ENCODE peak calls at places on chromosomes 4 and X, in seven cellular contexts. D is lung; N is uterus; Y is adrenal gland; I is cardiac muscle cell; H is sigmoid colon; C is CD8-positive, alpha-beta T cell. E is an unnamed sample.

GRCh38 chr4:1928356-1929235 is 57.4 kb downstream of the NSD2 start:
- DNase-seq in D (no peak), N (no peak), Y (no peak), I (no peak), H (no peak), C (no peak), E (no peak)

GRCh38 chr4:61924131-61924530 is 724.0 kb downstream of the ADGRL3 start:
- DNase-seq in D (no peak), N (no peak), Y (no peak), I (no peak), H (no peak), C (no peak), E (no peak)

GRCh38 chr4:26088433-26088928 is 174.5 kb downstream of the SMIM20 start:
- DNase-seq in D (no peak), N (no peak), Y (no peak), I (peak), H (no peak), C (no peak), E (no peak)

GRCh38 chr4:8274066-8274652 is 4.6 kb downstream of the HTRA3 start:
- DNase-seq in D (no peak), N (no peak), Y (no peak), I (no peak), H (no peak), C (no peak), E (no peak)

GRCh38 chr4:20046931-20047677 is 204.6 kb upstream of the SLIT2 start:
- DNase-seq in D (no peak), N (no peak), Y (no peak), I (peak), H (no peak), C (no peak), E (no peak)

GRCh38 chr4:140567722-140568121 is 1.0 kb downstream of the UCP1 start:
- DNase-seq in D (no peak), N (no peak), Y (peak), I (peak), H (no peak), C (no peak), E (peak)

GRCh38 chrX:50723006-50723405 is 91.0 kb downstream of the SHROOM4 start:
- DNase-seq in D (no peak), N (no peak), Y (no peak), I (no peak), H (no peak), C (no peak), E (no peak)

GRCh38 chr4:88599298-88599697 is 7.0 kb downstream of the HERC3 start:
- DNase-seq in D (no peak), N (no peak), Y (peak), I (peak), H (no peak), C (no peak), E (peak)

GRCh38 chr4:186104114-186104894 is at the start of gene FAM149A:
- DNase-seq in D (peak), N (peak), Y (peak), I (peak), H (peak), C (peak), E (peak)

GRCh38 chr4:176256921-176257320 is 12.1 kb downstream of the ASB5 start:
- DNase-seq in D (no peak), N (no peak), Y (no peak), I (no peak), H (no peak), C (no peak), E (no peak)

GRCh38 chr4:155667538-155668511 is 1.2 kb downstream of the GUCY1A1 start:
- DNase-seq in D (peak), N (peak), Y (peak), I (peak), H (peak), C (no peak), E (peak)

GRCh38 chr4:73848183-73848777 is 4.8 kb upstream of the PF4V1 start:
- DNase-seq in D (no peak), N (no peak), Y (no peak), I (no peak), H (no peak), C (no peak), E (no peak)

GRCh38 chr4:102157984-102158383 is 187.3 kb downstream of the SLC39A8 start:
- DNase-seq in D (no peak), N (no peak), Y (no peak), I (no peak), H (no peak), C (no peak), E (no peak)

GRCh38 chrX:46979340-46979739 is 67.1 kb downstream of the JADE3 start:
- DNase-seq in D (no peak), N (no peak), Y (no peak), I (peak), H (no peak), C (no peak), E (no peak)

GRCh38 chr4:146957252-146957651 is 11.6 kb upstream of the TTC29 start:
- DNase-seq in D (no peak), N (no peak), Y (no peak), I (peak), H (no peak), C (no peak), E (no peak)

GRCh38 chr4:121041307-121042090 is 30.8 kb downstream of the NDNF start:
- DNase-seq in D (no peak), N (no peak), Y (no peak), I (no peak), H (no peak), C (no peak), E (no peak)

GRCh38 chrX:13876652-13877051 is 59.8 kb upstream of the GPM6B start:
- DNase-seq in D (no peak), N (no peak), Y (no peak), I (peak), H (no peak), C (no peak), E (no peak)

GRCh38 chrX:65035451-65035779 is 59.2 kb upstream of the ZC4H2 start:
- DNase-seq in D (no peak), N (peak), Y (peak), I (peak), H (no peak), C (no peak), E (peak)

GRCh38 chr4:41734366-41734765 is 14.2 kb downstream of the PHOX2B start:
- DNase-seq in D (no peak), N (no peak), Y (no peak), I (no peak), H (no peak), C (no peak), E (no peak)

GRCh38 chrX:12973561-12974216 is 1.2 kb upstream of the TMSB4X start:
- DNase-seq in D (peak), N (no peak), Y (no peak), I (no peak), H (no peak), C (peak), E (peak)

GRCh38 chrX:71533850-71534515 is 1.1 kb downstream of the OGT start:
- DNase-seq in D (peak), N (peak), Y (peak), I (peak), H (no peak), C (peak), E (peak)

GRCh38 chr4:10783351-10783750 is 98.8 kb upstream of the CLNK start:
- DNase-seq in D (no peak), N (no peak), Y (peak), I (peak), H (no peak), C (no peak), E (no peak)

GRCh38 chrX:81294101-81294500 is 92.2 kb downstream of the SH3BGRL start:
- DNase-seq in D (no peak), N (no peak), Y (no peak), I (no peak), H (no peak), C (no peak), E (no peak)

GRCh38 chr4:183284965-183285364 is 35.1 kb downstream of the CLDN22 start:
- DNase-seq in D (no peak), N (no peak), Y (no peak), I (peak), H (no peak), C (no peak), E (no peak)

GRCh38 chr4:41506071-41506470 is 31.9 kb upstream of the LIMCH1 start:
- DNase-seq in D (no peak), N (no peak), Y (no peak), I (no peak), H (no peak), C (no peak), E (no peak)

GRCh38 chr4:139553751-139554670 is 2.0 kb downstream of the SETD7 start:
- DNase-seq in D (no peak), N (no peak), Y (no peak), I (no peak), H (no peak), C (no peak), E (no peak)

GRCh38 chr4:139554726-139555072 is 1.3 kb downstream of the SETD7 start:
- DNase-seq in D (no peak), N (no peak), Y (no peak), I (no peak), H (no peak), C (no peak), E (no peak)

GRCh38 chr4:139552908-139553307 is 3.1 kb downstream of the SETD7 start:
- DNase-seq in D (no peak), N (no peak), Y (no peak), I (no peak), H (no peak), C (no peak), E (no peak)

GRCh38 chr4:139550724-139551429 is 5.1 kb downstream of the SETD7 start:
- DNase-seq in D (no peak), N (peak), Y (no peak), I (peak), H (peak), C (no peak), E (peak)

DNA sequence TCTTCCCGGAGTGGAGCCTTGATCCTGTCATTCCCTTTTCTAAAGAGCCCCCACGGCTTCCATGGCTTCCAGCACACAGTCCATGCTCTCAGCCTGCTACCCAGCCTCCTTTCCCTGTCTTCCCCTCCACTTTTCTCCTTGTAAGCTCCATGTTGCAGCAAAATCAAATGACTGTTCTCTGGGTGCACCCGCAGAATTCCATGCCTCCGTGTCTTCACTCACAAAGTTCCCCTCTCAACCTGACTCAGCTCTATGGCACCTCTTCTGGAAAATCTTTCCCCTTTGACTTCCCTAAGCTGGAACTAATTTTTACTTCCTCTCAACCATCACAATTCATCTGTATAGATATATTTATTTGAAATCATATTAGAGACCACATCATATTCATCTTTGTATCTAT is 3.5 kb downstream of the SETD7 start:
- DNase-seq in D (no peak), N (no peak), Y (no peak), I (peak), H (no peak), C (no peak), E (no peak)
- H3K4me3 ChIP-seq in D (no peak), N (no peak), Y (no peak), I (no peak), H (no peak), C (no peak), E (no peak)

DNA sequence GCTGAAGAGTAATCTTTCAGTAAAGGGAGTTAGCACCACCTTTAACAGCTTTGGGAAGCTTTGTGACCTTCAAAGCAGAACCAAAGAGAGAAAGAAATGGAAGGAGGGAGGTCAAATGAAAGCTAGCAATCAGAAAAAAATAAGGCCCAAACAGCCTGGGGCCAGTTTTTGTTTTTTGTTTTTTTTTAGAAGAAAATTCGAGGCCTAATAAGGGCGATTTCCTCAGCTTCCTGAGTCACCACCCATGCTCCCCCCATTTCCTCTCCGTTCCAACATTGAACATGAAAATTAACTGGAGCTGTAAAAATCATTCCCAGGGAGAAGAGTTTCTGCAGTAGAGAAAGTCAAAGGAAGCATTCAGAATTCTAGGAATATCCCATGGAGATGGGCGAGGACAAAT is 115.1 kb downstream of the SH3KBP1 start:
- DNase-seq in D (no peak), N (no peak), Y (no peak), I (peak), H (no peak), C (no peak), E (no peak)
- H3K27ac ChIP-seq in D (no peak), N (peak), Y (no peak), I (no peak), H (peak), C (no peak), E (no peak)

DNA sequence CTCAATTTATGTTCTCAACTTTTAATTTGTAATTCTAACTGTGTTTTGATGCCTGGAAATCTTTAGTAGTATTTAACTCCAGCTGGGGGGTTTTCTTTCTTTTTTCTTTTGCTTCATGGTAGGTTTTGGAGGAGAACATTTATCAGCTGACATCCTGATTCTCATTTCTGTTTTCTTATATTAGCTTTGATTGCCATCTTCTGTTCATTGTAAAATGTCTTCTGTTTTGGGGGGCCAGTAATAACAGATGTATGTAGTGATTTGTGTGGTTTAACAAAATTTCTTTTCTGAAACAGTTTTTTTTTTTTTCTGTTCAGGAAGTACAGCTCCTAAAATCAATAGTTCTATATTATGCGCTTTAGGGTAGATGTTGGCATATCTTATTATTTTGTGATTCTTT is 182.2 kb downstream of the GABRB1 start:
- DNase-seq in D (no peak), N (no peak), Y (no peak), I (no peak), H (no peak), C (no peak), E (no peak)
- TF ChIP-seq CTCF in D (no peak), N (no peak), Y (no peak), I (no peak), H (no peak), C (no peak), E (no peak)

GRCh38 chr4:23890369-23891063 is 669 bp upstream of the PPARGC1A start:
- DNase-seq in D (no peak), N (no peak), Y (no peak), I (peak), H (no peak), C (no peak), E (no peak)
- H3K4me3 ChIP-seq in D (no peak), N (peak), Y (peak), I (peak), H (peak), C (no peak), E (no peak)

GRCh38 chrX:34886011-34886410 is 56.6 kb upstream of the FAM47B start:
- DNase-seq in D (no peak), N (no peak), Y (peak), I (peak), H (no peak), C (no peak), E (no peak)
- H3K27ac ChIP-seq in D (no peak), N (no peak), Y (no peak), I (no peak), H (no peak), C (no peak), E (no peak)

GRCh38 chr4:69025191-69025998 is 70.9 kb upstream of the UGT2B7 start:
- DNase-seq in D (no peak), N (no peak), Y (no peak), I (no peak), H (no peak), C (no peak), E (peak)
- TF ChIP-seq CTCF in D (no peak), N (no peak), Y (no peak), I (no peak), H (no peak), C (no peak), E (peak)

GRCh38 chr4:587671-588350 is 11.7 kb upstream of the TMEM271 start:
- DNase-seq in D (no peak), N (no peak), Y (no peak), I (no peak), H (no peak), C (peak), E (no peak)
- H3K4me3 ChIP-seq in D (no peak), N (no peak), Y (no peak), I (no peak), H (no peak), C (no peak), E (no peak)

GRCh38 chr4:3416270-3416669 is 25.5 kb upstream of the HGFAC start:
- DNase-seq in D (no peak), N (no peak), Y (no peak), I (no peak), H (peak), C (no peak), E (no peak)
- H3K27ac ChIP-seq in D (no peak), N (no peak), Y (no peak), I (no peak), H (no peak), C (no peak), E (no peak)

GRCh38 chr4:29853843-29854242 is 866.3 kb upstream of the PCDH7 start:
- DNase-seq in D (no peak), N (no peak), Y (no peak), I (no peak), H (no peak), C (no peak), E (no peak)

GRCh38 chr4:29852537-29852936 is 867.6 kb upstream of the PCDH7 start:
- DNase-seq in D (no peak), N (no peak), Y (no peak), I (no peak), H (no peak), C (no peak), E (no peak)
- TF ChIP-seq CTCF in D (no peak), N (no peak), Y (no peak), I (no peak), H (no peak), C (no peak), E (no peak)

GRCh38 chr4:81883004-81883403 is 411.3 kb upstream of the RASGEF1B start:
- DNase-seq in D (no peak), N (no peak), Y (no peak), I (no peak), H (no peak), C (no peak), E (no peak)
- H3K4me3 ChIP-seq in D (no peak), N (no peak), Y (no peak), I (no peak), H (no peak), C (no peak), E (no peak)